ENCODE peak calls at places on chromosomes 11 and 22, in six cellular contexts. One of them, this sample, is unnamed.

GRCh38 chr11:35555238-35555887 is 29.9 kb upstream of the PAMR1 start:
- DNase-seq in NCI-H510A treated with DMSO at 0.1 percent for 48 hours: no peak
- DNase-seq in stimulated activated naive CD8-positive, alpha-beta T cell treated with anti-CD3 and anti-CD28 coated beads, Interleukin-15, amount 100 ng/mL, for 72 hours: no peak
- DNase-seq in PC-9: no peak
- DNase-seq in H54: no peak
- DNase-seq in type B pancreatic cell: no peak
- DNase-seq in this sample: no peak

GRCh38 chr11:69972351-69972802 is 105.7 kb upstream of the ANO1 start:
- DNase-seq in PC-9: no peak
- DNase-seq in type B pancreatic cell: no peak
- DNase-seq in H54: no peak
- DNase-seq in stimulated activated naive CD8-positive, alpha-beta T cell treated with anti-CD3 and anti-CD28 coated beads, Interleukin-15, amount 100 ng/mL, for 72 hours: no peak
- DNase-seq in NCI-H510A treated with DMSO at 0.1 percent for 48 hours: no peak
- DNase-seq in this sample: no peak

GRCh38 chr11:110305169-110306018 is 9.0 kb upstream of the RDX start:
- DNase-seq in NCI-H510A treated with DMSO at 0.1 percent for 48 hours: peak
- DNase-seq in type B pancreatic cell: no peak
- DNase-seq in H54: no peak
- DNase-seq in PC-9: no peak
- DNase-seq in stimulated activated naive CD8-positive, alpha-beta T cell treated with anti-CD3 and anti-CD28 coated beads, Interleukin-15, amount 100 ng/mL, for 72 hours: no peak
- DNase-seq in this sample: no peak

GRCh38 chr11:3196161-3197043 is 22.2 kb downstream of the MRGPRG start:
- DNase-seq in stimulated activated naive CD8-positive, alpha-beta T cell treated with anti-CD3 and anti-CD28 coated beads, Interleukin-15, amount 100 ng/mL, for 72 hours: no peak
- DNase-seq in NCI-H510A treated with DMSO at 0.1 percent for 48 hours: no peak
- DNase-seq in PC-9: no peak
- DNase-seq in H54: no peak
- DNase-seq in type B pancreatic cell: peak
- DNase-seq in this sample: peak

GRCh38 chr22:24185501-24186351 is 4.4 kb downstream of the SUSD2 start:
- DNase-seq in PC-9: no peak
- DNase-seq in type B pancreatic cell: no peak
- DNase-seq in stimulated activated naive CD8-positive, alpha-beta T cell treated with anti-CD3 and anti-CD28 coated beads, Interleukin-15, amount 100 ng/mL, for 72 hours: no peak
- DNase-seq in NCI-H510A treated with DMSO at 0.1 percent for 48 hours: no peak
- DNase-seq in H54: no peak
- DNase-seq in this sample: no peak

GRCh38 chr22:24265734-24266133 is 4.9 kb upstream of the SPECC1L start:
- DNase-seq in stimulated activated naive CD8-positive, alpha-beta T cell treated with anti-CD3 and anti-CD28 coated beads, Interleukin-15, amount 100 ng/mL, for 72 hours: no peak
- DNase-seq in type B pancreatic cell: no peak
- DNase-seq in H54: no peak
- DNase-seq in NCI-H510A treated with DMSO at 0.1 percent for 48 hours: no peak
- DNase-seq in PC-9: no peak
- DNase-seq in this sample: no peak

GRCh38 chr11:122139595-122139866 is 23.5 kb upstream of the BLID start:
- DNase-seq in NCI-H510A treated with DMSO at 0.1 percent for 48 hours: no peak
- DNase-seq in PC-9: no peak
- DNase-seq in type B pancreatic cell: no peak
- DNase-seq in stimulated activated naive CD8-positive, alpha-beta T cell treated with anti-CD3 and anti-CD28 coated beads, Interleukin-15, amount 100 ng/mL, for 72 hours: no peak
- DNase-seq in H54: no peak
- DNase-seq in this sample: no peak

GRCh38 chr11:24161587-24161986 is 335.3 kb upstream of the LUZP2 start:
- DNase-seq in NCI-H510A treated with DMSO at 0.1 percent for 48 hours: no peak
- DNase-seq in H54: no peak
- DNase-seq in PC-9: no peak
- DNase-seq in type B pancreatic cell: no peak
- DNase-seq in stimulated activated naive CD8-positive, alpha-beta T cell treated with anti-CD3 and anti-CD28 coated beads, Interleukin-15, amount 100 ng/mL, for 72 hours: no peak
- DNase-seq in this sample: peak

GRCh38 chr11:57792870-57793269 is 31.3 kb downstream of the CTNND1 start:
- DNase-seq in type B pancreatic cell: no peak
- DNase-seq in PC-9: no peak
- DNase-seq in H54: no peak
- DNase-seq in NCI-H510A treated with DMSO at 0.1 percent for 48 hours: no peak
- DNase-seq in stimulated activated naive CD8-positive, alpha-beta T cell treated with anti-CD3 and anti-CD28 coated beads, Interleukin-15, amount 100 ng/mL, for 72 hours: no peak
- DNase-seq in this sample: no peak

GRCh38 chr11:130146797-130147196 is 12.8 kb upstream of the ST14 start:
- DNase-seq in stimulated activated naive CD8-positive, alpha-beta T cell treated with anti-CD3 and anti-CD28 coated beads, Interleukin-15, amount 100 ng/mL, for 72 hours: no peak
- DNase-seq in PC-9: peak
- DNase-seq in NCI-H510A treated with DMSO at 0.1 percent for 48 hours: no peak
- DNase-seq in type B pancreatic cell: no peak
- DNase-seq in H54: no peak
- DNase-seq in this sample: peak

GRCh38 chr22:19224557-19224956 is 46.0 kb upstream of the SLC25A1 start:
- DNase-seq in PC-9: no peak
- DNase-seq in NCI-H510A treated with DMSO at 0.1 percent for 48 hours: no peak
- DNase-seq in type B pancreatic cell: no peak
- DNase-seq in stimulated activated naive CD8-positive, alpha-beta T cell treated with anti-CD3 and anti-CD28 coated beads, Interleukin-15, amount 100 ng/mL, for 72 hours: no peak
- DNase-seq in H54: no peak
- DNase-seq in this sample: no peak

GRCh38 chr11:111419641-111420327 is 40.7 kb upstream of the POU2AF1 start:
- DNase-seq in stimulated activated naive CD8-positive, alpha-beta T cell treated with anti-CD3 and anti-CD28 coated beads, Interleukin-15, amount 100 ng/mL, for 72 hours: no peak
- DNase-seq in PC-9: no peak
- DNase-seq in NCI-H510A treated with DMSO at 0.1 percent for 48 hours: no peak
- DNase-seq in type B pancreatic cell: no peak
- DNase-seq in H54: no peak
- DNase-seq in this sample: no peak

GRCh38 chr11:106668147-106668546 is 350.1 kb downstream of the GUCY1A2 start:
- DNase-seq in PC-9: no peak
- DNase-seq in H54: no peak
- DNase-seq in stimulated activated naive CD8-positive, alpha-beta T cell treated with anti-CD3 and anti-CD28 coated beads, Interleukin-15, amount 100 ng/mL, for 72 hours: no peak
- DNase-seq in type B pancreatic cell: no peak
- DNase-seq in NCI-H510A treated with DMSO at 0.1 percent for 48 hours: no peak
- DNase-seq in this sample: no peak

GRCh38 chr22:46053563-46054090 is 76.7 kb upstream of the WNT7B start:
- DNase-seq in H54: no peak
- DNase-seq in stimulated activated naive CD8-positive, alpha-beta T cell treated with anti-CD3 and anti-CD28 coated beads, Interleukin-15, amount 100 ng/mL, for 72 hours: peak
- DNase-seq in type B pancreatic cell: no peak
- DNase-seq in PC-9: peak
- DNase-seq in NCI-H510A treated with DMSO at 0.1 percent for 48 hours: peak
- DNase-seq in this sample: peak

GRCh38 chr22:48406161-48406560 is 1421.5 kb downstream of the BRD1 start:
- DNase-seq in NCI-H510A treated with DMSO at 0.1 percent for 48 hours: no peak
- DNase-seq in type B pancreatic cell: no peak
- DNase-seq in PC-9: no peak
- DNase-seq in stimulated activated naive CD8-positive, alpha-beta T cell treated with anti-CD3 and anti-CD28 coated beads, Interleukin-15, amount 100 ng/mL, for 72 hours: no peak
- DNase-seq in H54: no peak
- DNase-seq in this sample: no peak

GRCh38 chr11:19474954-19475811 is 234.4 kb upstream of the E2F8 start:
- DNase-seq in NCI-H510A treated with DMSO at 0.1 percent for 48 hours: no peak
- DNase-seq in PC-9: no peak
- DNase-seq in H54: no peak
- DNase-seq in type B pancreatic cell: no peak
- DNase-seq in stimulated activated naive CD8-positive, alpha-beta T cell treated with anti-CD3 and anti-CD28 coated beads, Interleukin-15, amount 100 ng/mL, for 72 hours: no peak
- DNase-seq in this sample: no peak

GRCh38 chr11:4626207-4627105 is 10.8 kb upstream of the OR51D1 start:
- DNase-seq in NCI-H510A treated with DMSO at 0.1 percent for 48 hours: peak
- DNase-seq in PC-9: peak
- DNase-seq in H54: no peak
- DNase-seq in type B pancreatic cell: no peak
- DNase-seq in stimulated activated naive CD8-positive, alpha-beta T cell treated with anti-CD3 and anti-CD28 coated beads, Interleukin-15, amount 100 ng/mL, for 72 hours: peak
- DNase-seq in this sample: no peak

GRCh38 chr11:32381149-32381548 is 54.2 kb downstream of the WT1 start:
- DNase-seq in type B pancreatic cell: no peak
- DNase-seq in H54: no peak
- DNase-seq in PC-9: no peak
- DNase-seq in NCI-H510A treated with DMSO at 0.1 percent for 48 hours: no peak
- DNase-seq in stimulated activated naive CD8-positive, alpha-beta T cell treated with anti-CD3 and anti-CD28 coated beads, Interleukin-15, amount 100 ng/mL, for 72 hours: no peak
- DNase-seq in this sample: no peak

GRCh38 chr22:30436196-30436595 is 10.6 kb downstream of the MTFP1 start:
- DNase-seq in H54: no peak
- DNase-seq in NCI-H510A treated with DMSO at 0.1 percent for 48 hours: no peak
- DNase-seq in type B pancreatic cell: no peak
- DNase-seq in stimulated activated naive CD8-positive, alpha-beta T cell treated with anti-CD3 and anti-CD28 coated beads, Interleukin-15, amount 100 ng/mL, for 72 hours: no peak
- DNase-seq in PC-9: no peak
- DNase-seq in this sample: no peak

GRCh38 chr11:128488471-128488870 is 98.9 kb downstream of the ETS1 start:
- DNase-seq in PC-9: no peak
- DNase-seq in NCI-H510A treated with DMSO at 0.1 percent for 48 hours: no peak
- DNase-seq in type B pancreatic cell: no peak
- DNase-seq in H54: peak
- DNase-seq in stimulated activated naive CD8-positive, alpha-beta T cell treated with anti-CD3 and anti-CD28 coated beads, Interleukin-15, amount 100 ng/mL, for 72 hours: no peak
- DNase-seq in this sample: no peak

GRCh38 chr22:41833369-41834004 is 582 bp downstream of the SREBF2 start:
- DNase-seq in stimulated activated naive CD8-positive, alpha-beta T cell treated with anti-CD3 and anti-CD28 coated beads, Interleukin-15, amount 100 ng/mL, for 72 hours: peak
- DNase-seq in NCI-H510A treated with DMSO at 0.1 percent for 48 hours: no peak
- DNase-seq in H54: no peak
- DNase-seq in PC-9: peak
- DNase-seq in type B pancreatic cell: peak
- DNase-seq in this sample: no peak

GRCh38 chr22:45651931-45652528 is 19.6 kb upstream of the ATXN10 start:
- DNase-seq in type B pancreatic cell: peak
- DNase-seq in H54: no peak
- DNase-seq in stimulated activated naive CD8-positive, alpha-beta T cell treated with anti-CD3 and anti-CD28 coated beads, Interleukin-15, amount 100 ng/mL, for 72 hours: no peak
- DNase-seq in NCI-H510A treated with DMSO at 0.1 percent for 48 hours: no peak
- DNase-seq in PC-9: no peak
- DNase-seq in this sample: peak

GRCh38 chr11:117410238-117410637 is 82.6 kb downstream of the CEP164 start:
- DNase-seq in NCI-H510A treated with DMSO at 0.1 percent for 48 hours: no peak
- DNase-seq in PC-9: no peak
- DNase-seq in H54: no peak
- DNase-seq in type B pancreatic cell: no peak
- DNase-seq in stimulated activated naive CD8-positive, alpha-beta T cell treated with anti-CD3 and anti-CD28 coated beads, Interleukin-15, amount 100 ng/mL, for 72 hours: no peak
- DNase-seq in this sample: no peak

GRCh38 chr11:56637500-56637899 is 4.7 kb downstream of the OR5AP2 start:
- DNase-seq in PC-9: no peak
- DNase-seq in NCI-H510A treated with DMSO at 0.1 percent for 48 hours: no peak
- DNase-seq in stimulated activated naive CD8-positive, alpha-beta T cell treated with anti-CD3 and anti-CD28 coated beads, Interleukin-15, amount 100 ng/mL, for 72 hours: no peak
- DNase-seq in type B pancreatic cell: no peak
- DNase-seq in H54: no peak
- DNase-seq in this sample: no peak

GRCh38 chr22:45929649-45930048 is 47.3 kb downstream of the WNT7B start:
- DNase-seq in NCI-H510A treated with DMSO at 0.1 percent for 48 hours: no peak
- DNase-seq in type B pancreatic cell: no peak
- DNase-seq in PC-9: no peak
- DNase-seq in stimulated activated naive CD8-positive, alpha-beta T cell treated with anti-CD3 and anti-CD28 coated beads, Interleukin-15, amount 100 ng/mL, for 72 hours: no peak
- DNase-seq in H54: no peak
- DNase-seq in this sample: no peak

GRCh38 chr11:102869354-102869753 is 5.4 kb downstream of the MMP12 start:
- DNase-seq in H54: no peak
- DNase-seq in NCI-H510A treated with DMSO at 0.1 percent for 48 hours: peak
- DNase-seq in PC-9: peak
- DNase-seq in stimulated activated naive CD8-positive, alpha-beta T cell treated with anti-CD3 and anti-CD28 coated beads, Interleukin-15, amount 100 ng/mL, for 72 hours: no peak
- DNase-seq in type B pancreatic cell: no peak
- DNase-seq in this sample: no peak

GRCh38 chr22:44575344-44576268 is 77.6 kb upstream of the RTL6 start:
- DNase-seq in NCI-H510A treated with DMSO at 0.1 percent for 48 hours: no peak
- DNase-seq in type B pancreatic cell: peak
- DNase-seq in H54: no peak
- DNase-seq in PC-9: no peak
- DNase-seq in stimulated activated naive CD8-positive, alpha-beta T cell treated with anti-CD3 and anti-CD28 coated beads, Interleukin-15, amount 100 ng/mL, for 72 hours: no peak
- DNase-seq in this sample: peak

GRCh38 chr22:25700996-25701815 is 40.8 kb upstream of the MYO18B start:
- DNase-seq in type B pancreatic cell: no peak
- DNase-seq in NCI-H510A treated with DMSO at 0.1 percent for 48 hours: peak
- DNase-seq in PC-9: no peak
- DNase-seq in stimulated activated naive CD8-positive, alpha-beta T cell treated with anti-CD3 and anti-CD28 coated beads, Interleukin-15, amount 100 ng/mL, for 72 hours: no peak
- DNase-seq in H54: no peak
- DNase-seq in this sample: no peak

GRCh38 chr22:25777870-25778269 is 35.9 kb downstream of the MYO18B start:
- DNase-seq in type B pancreatic cell: no peak
- DNase-seq in PC-9: no peak
- DNase-seq in stimulated activated naive CD8-positive, alpha-beta T cell treated with anti-CD3 and anti-CD28 coated beads, Interleukin-15, amount 100 ng/mL, for 72 hours: no peak
- DNase-seq in H54: peak
- DNase-seq in NCI-H510A treated with DMSO at 0.1 percent for 48 hours: peak
- DNase-seq in this sample: no peak

GRCh38 chr11:129317564-129317963 is 58.1 kb upstream of the BARX2 start:
- DNase-seq in H54: no peak
- DNase-seq in type B pancreatic cell: no peak
- DNase-seq in stimulated activated naive CD8-positive, alpha-beta T cell treated with anti-CD3 and anti-CD28 coated beads, Interleukin-15, amount 100 ng/mL, for 72 hours: no peak
- DNase-seq in NCI-H510A treated with DMSO at 0.1 percent for 48 hours: peak
- DNase-seq in PC-9: no peak
- DNase-seq in this sample: no peak